ENCODE peak calls at places on chromosomes 3 and 15, in six cellular contexts. V is SW480; I is NCI-H460; A is activated CD4-positive, alpha-beta T cell treated with anti-CD3 and anti-CD28 coated beads, Interleukin-2, amount 10 ng/mL, durations not matched to agents 7 days and 5 days; R is GM19239; P is NCI-H1694. Y is an unnamed sample.

GRCh38 chr3:134473868-134474546 is 11.8 kb downstream of the ANAPC13 start:
- DNase-seq in V (peak), I (peak), A (peak), R (no peak), P (peak), Y (peak)

GRCh38 chr15:25738171-25738792 is 124.8 kb downstream of the ATP10A start:
- DNase-seq in V (no peak), I (no peak), A (no peak), R (no peak), P (no peak), Y (no peak)

GRCh38 chr3:157131861-157132260 is 28.1 kb downstream of the CCNL1 start:
- DNase-seq in V (no peak), I (no peak), A (no peak), R (no peak), P (no peak), Y (no peak)

GRCh38 chr3:139173372-139174108 is 128.8 kb upstream of the PRR23C start:
- DNase-seq in V (no peak), I (no peak), A (no peak), R (no peak), P (peak), Y (peak)

GRCh38 chr3:178223876-178224275 is 312.4 kb upstream of the KCNMB2 start:
- DNase-seq in V (no peak), I (no peak), A (no peak), R (no peak), P (no peak), Y (no peak)

GRCh38 chr3:58059349-58060321 is 51.4 kb downstream of the FLNB start:
- DNase-seq in V (peak), I (no peak), A (no peak), R (no peak), P (no peak), Y (no peak)

GRCh38 chr15:90774731-90775521 is 57.8 kb downstream of the BLM start:
- DNase-seq in V (peak), I (no peak), A (no peak), R (no peak), P (no peak), Y (no peak)

GRCh38 chr3:66355394-66355793 is 134.6 kb downstream of the SLC25A26 start:
- DNase-seq in V (no peak), I (no peak), A (peak), R (no peak), P (no peak), Y (no peak)

GRCh38 chr15:60751985-60752952 is 273.3 kb upstream of the ICE2 start:
- DNase-seq in V (no peak), I (no peak), A (no peak), R (no peak), P (no peak), Y (no peak)

GRCh38 chr3:49627634-49628033 is 46.5 kb upstream of the APEH start:
- DNase-seq in V (no peak), I (no peak), A (no peak), R (no peak), P (no peak), Y (no peak)

GRCh38 chr3:183202004-183202722 is 39.6 kb upstream of the LAMP3 start:
- DNase-seq in V (no peak), I (no peak), A (peak), R (no peak), P (no peak), Y (no peak)

GRCh38 chr3:52451237-52452083 is 2.4 kb downstream of the TNNC1 start:
- DNase-seq in V (no peak), I (no peak), A (no peak), R (no peak), P (no peak), Y (no peak)

GRCh38 chr3:167051421-167051820 is 328.7 kb downstream of the ZBBX start:
- DNase-seq in V (no peak), I (no peak), A (no peak), R (no peak), P (no peak), Y (no peak)

GRCh38 chr3:72174043-72174442 is 389.1 kb upstream of the PROK2 start:
- DNase-seq in V (no peak), I (no peak), A (no peak), R (no peak), P (no peak), Y (no peak)

GRCh38 chr3:11276901-11277300 is 4.7 kb downstream of the ATG7 start:
- DNase-seq in V (no peak), I (no peak), A (no peak), R (no peak), P (no peak), Y (no peak)

GRCh38 chr15:33068531-33068990 is 126.0 kb downstream of the FMN1 start:
- DNase-seq in V (peak), I (peak), A (no peak), R (no peak), P (no peak), Y (no peak)

GRCh38 chr15:55241895-55242294 is 45.2 kb upstream of the RSL24D1 start:
- DNase-seq in V (no peak), I (no peak), A (no peak), R (no peak), P (no peak), Y (no peak)

GRCh38 chr3:99240700-99241099 is 339.2 kb upstream of the DCBLD2 start:
- DNase-seq in V (no peak), I (no peak), A (no peak), R (no peak), P (no peak), Y (no peak)

GRCh38 chr3:187319699-187320302 is 28.3 kb upstream of the MASP1 start:
- DNase-seq in V (peak), I (peak), A (peak), R (peak), P (peak), Y (peak)

GRCh38 chr15:50886611-50887350 is 21.7 kb upstream of the AP4E1 start:
- DNase-seq in V (no peak), I (no peak), A (no peak), R (no peak), P (no peak), Y (peak)

GRCh38 chr3:194985031-194985578 is 285.9 kb downstream of the XXYLT1 start:
- DNase-seq in V (peak), I (peak), A (no peak), R (no peak), P (no peak), Y (no peak)

GRCh38 chr3:141412087-141412935 is 44.0 kb downstream of the ZBTB38 start:
- DNase-seq in V (no peak), I (peak), A (peak), R (no peak), P (no peak), Y (peak)

GRCh38 chr3:89571298-89571697 is 463.9 kb downstream of the EPHA3 start:
- DNase-seq in V (no peak), I (no peak), A (no peak), R (no peak), P (no peak), Y (no peak)

GRCh38 chr3:161548301-161548700 is 51.7 kb downstream of the OTOL1 start:
- DNase-seq in V (no peak), I (no peak), A (no peak), R (no peak), P (no peak), Y (no peak)

GRCh38 chr15:58854598-58854997 is 78.9 kb downstream of the SLTM start:
- DNase-seq in V (no peak), I (no peak), A (no peak), R (no peak), P (no peak), Y (peak)

GRCh38 chr3:101020616-101021015 is 27.4 kb upstream of the ABI3BP start:
- DNase-seq in V (no peak), I (no peak), A (no peak), R (no peak), P (no peak), Y (no peak)

GRCh38 chr15:60644903-60645302 is 166.0 kb upstream of the ICE2 start:
- DNase-seq in V (no peak), I (no peak), A (no peak), R (no peak), P (no peak), Y (no peak)

GRCh38 chr3:149673393-149673792 is 15.6 kb upstream of the WWTR1 start:
- DNase-seq in V (no peak), I (no peak), A (no peak), R (no peak), P (no peak), Y (no peak)

GRCh38 chr3:119120480-119120879 is 25.5 kb upstream of the TEX55 start:
- DNase-seq in V (no peak), I (no peak), A (no peak), R (no peak), P (no peak), Y (no peak)

Y was measured in SK-MEL-5.